ENCODE peak calls at places on chromosomes 3 and 15, in four cellular contexts. Q is fibroblast of lung, Z is kidney, I is mucosa of descending colon. U is an unnamed sample.

GRCh38 chr3:172542999-172543398 is 19.8 kb upstream of the TNFSF10 start:
- DNase-seq in I (no peak), Q (peak), Z (no peak), U (no peak)

GRCh38 chr15:79897380-79897678 is 515 bp upstream of the MTHFS start:
- DNase-seq in Z (no peak), I (no peak), Q (no peak), U (no peak)

GRCh38 chr3:137409584-137409983 is 354.5 kb upstream of the SOX14 start:
- DNase-seq in I (no peak), Z (no peak), Q (no peak), U (no peak)

GRCh38 chr3:64074091-64074490 is 50.8 kb upstream of the PSMD6 start:
- DNase-seq in Z (no peak), Q (no peak), I (no peak), U (no peak)

GRCh38 chr3:136995652-136996051 is 37.9 kb downstream of the IL20RB start:
- DNase-seq in Z (no peak), Q (no peak), I (no peak), U (no peak)

GRCh38 chr3:147200545-147200944 is 205.8 kb downstream of the ZIC4 start:
- DNase-seq in Q (peak), I (no peak), Z (no peak), U (no peak)

GRCh38 chr3:22960326-22960984 is 242.7 kb upstream of the UBE2E2 start:
- DNase-seq in I (no peak), Q (peak), Z (no peak), U (peak)

GRCh38 chr3:71684752-71685151 is 40.5 kb downstream of the EIF4E3 start:
- DNase-seq in Q (peak), Z (peak), I (no peak), U (no peak)

GRCh38 chr3:185824051-185824466 is 783 bp downstream of the IGF2BP2 start:
- DNase-seq in Z (peak), I (peak), Q (no peak), U (peak)

GRCh38 chr3:131233900-131234667 is 147.5 kb upstream of the NUDT16 start:
- DNase-seq in Z (no peak), I (no peak), Q (no peak), U (no peak)

DNA sequence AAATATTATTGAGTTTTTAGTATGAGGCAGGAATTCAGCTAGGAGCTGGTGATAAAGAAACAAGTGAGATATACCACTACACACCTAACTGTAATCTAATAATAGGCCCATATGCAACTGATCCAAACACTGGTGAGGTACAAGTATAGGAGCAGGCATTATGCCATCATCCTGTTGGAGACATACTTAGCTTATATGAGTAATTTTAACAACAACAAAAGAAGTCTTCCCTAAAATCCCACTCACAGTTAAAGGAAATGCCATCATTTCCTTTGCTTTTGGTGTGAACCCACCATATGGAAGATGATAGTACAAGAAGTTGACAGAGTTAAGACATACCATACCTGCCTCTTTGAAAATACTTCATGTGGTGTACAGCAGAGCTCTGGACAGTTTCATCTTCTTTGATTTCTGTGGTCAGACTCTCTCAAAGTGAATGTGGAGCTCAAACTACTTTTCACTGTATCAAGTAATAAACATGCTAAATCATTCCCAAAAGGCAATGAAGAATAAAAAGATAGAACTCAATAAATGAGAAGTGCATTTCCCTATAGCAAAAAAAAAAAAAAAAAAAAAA is 85.5 kb downstream of the CD200R1L start:
- DNase-seq in Z (no peak), I (no peak), Q (peak), U (no peak)
- TF ChIP-seq CTCF in Z (no peak), I (no peak), Q (no peak), U (no peak)

GRCh38 chr3:135514064-135514455 is 451.5 kb upstream of the PPP2R3A start:
- DNase-seq in I (no peak), Z (no peak), Q (no peak), U (no peak)

GRCh38 chr3:135513106-135514063 is 452.1 kb upstream of the PPP2R3A start:
- DNase-seq in Z (no peak), I (no peak), Q (peak), U (no peak)

DNA sequence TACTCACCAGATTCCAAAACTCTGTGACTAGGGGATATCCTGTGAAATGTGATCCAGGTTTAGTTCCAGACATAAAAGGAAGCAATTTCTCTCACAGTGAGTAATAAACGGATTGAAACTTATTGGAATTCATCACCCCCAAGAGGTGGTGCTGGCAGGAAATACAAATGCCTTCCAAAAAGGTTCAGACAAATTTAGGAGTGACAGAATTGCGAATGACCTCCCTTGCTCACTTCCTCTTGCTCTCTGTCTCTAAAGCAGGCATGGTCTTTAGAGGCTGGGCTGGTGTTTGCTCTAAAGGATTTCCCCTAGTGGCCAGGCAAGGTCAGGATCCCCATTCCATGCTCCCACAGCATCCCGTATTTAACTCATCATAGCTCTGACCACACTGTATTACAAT is 449.4 kb upstream of the PPP2R3A start:
- DNase-seq in Q (peak), I (no peak), Z (no peak), U (no peak)
- TF ChIP-seq CTCF in Q (peak), I (no peak), Z (no peak), U (peak)

GRCh38 chr3:150179330-150179729 is 208.6 kb upstream of the PFN2 start:
- DNase-seq in Q (no peak), Z (no peak), I (no peak), U (no peak)

GRCh38 chr3:150183619-150184425 is 213.1 kb upstream of the PFN2 start:
- DNase-seq in I (peak), Q (peak), Z (peak), U (peak)

GRCh38 chr3:150180349-150180748 is 209.7 kb upstream of the PFN2 start:
- DNase-seq in Q (peak), I (no peak), Z (no peak), U (no peak)

GRCh38 chr3:150184426-150185071 is 213.9 kb upstream of the PFN2 start:
- DNase-seq in Z (no peak), I (no peak), Q (peak), U (no peak)
- TF ChIP-seq CTCF in Z (no peak), I (no peak), Q (no peak), U (no peak)

GRCh38 chr3:121477589-121477988 is 68.2 kb downstream of the POLQ start:
- DNase-seq in Z (no peak), Q (peak), I (no peak), U (no peak)

GRCh38 chr3:121467085-121467484 is 78.7 kb downstream of the POLQ start:
- DNase-seq in Z (no peak), Q (no peak), I (no peak), U (no peak)

DNA sequence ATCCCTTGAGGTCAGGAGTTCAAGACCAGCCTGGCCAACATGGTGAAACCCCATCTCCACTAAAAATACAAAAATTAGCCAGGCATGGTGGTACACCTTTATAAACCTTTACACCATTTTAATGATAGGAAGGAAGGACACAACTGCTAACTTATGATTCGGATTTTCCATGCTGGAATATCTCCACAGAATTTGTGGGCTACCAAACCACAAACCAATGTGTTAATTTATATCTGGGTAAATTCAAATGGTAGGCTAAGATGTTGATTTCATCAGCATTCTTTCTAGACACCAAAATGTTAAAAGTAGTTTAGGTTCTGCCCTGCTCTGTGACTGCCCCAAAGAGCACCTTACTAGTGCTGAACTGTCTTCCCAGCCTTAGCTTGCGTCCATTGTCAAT is 72.8 kb downstream of the POLQ start:
- DNase-seq in I (no peak), Z (no peak), Q (peak), U (no peak)
- TF ChIP-seq CTCF in I (no peak), Z (no peak), Q (no peak), U (no peak)

DNA sequence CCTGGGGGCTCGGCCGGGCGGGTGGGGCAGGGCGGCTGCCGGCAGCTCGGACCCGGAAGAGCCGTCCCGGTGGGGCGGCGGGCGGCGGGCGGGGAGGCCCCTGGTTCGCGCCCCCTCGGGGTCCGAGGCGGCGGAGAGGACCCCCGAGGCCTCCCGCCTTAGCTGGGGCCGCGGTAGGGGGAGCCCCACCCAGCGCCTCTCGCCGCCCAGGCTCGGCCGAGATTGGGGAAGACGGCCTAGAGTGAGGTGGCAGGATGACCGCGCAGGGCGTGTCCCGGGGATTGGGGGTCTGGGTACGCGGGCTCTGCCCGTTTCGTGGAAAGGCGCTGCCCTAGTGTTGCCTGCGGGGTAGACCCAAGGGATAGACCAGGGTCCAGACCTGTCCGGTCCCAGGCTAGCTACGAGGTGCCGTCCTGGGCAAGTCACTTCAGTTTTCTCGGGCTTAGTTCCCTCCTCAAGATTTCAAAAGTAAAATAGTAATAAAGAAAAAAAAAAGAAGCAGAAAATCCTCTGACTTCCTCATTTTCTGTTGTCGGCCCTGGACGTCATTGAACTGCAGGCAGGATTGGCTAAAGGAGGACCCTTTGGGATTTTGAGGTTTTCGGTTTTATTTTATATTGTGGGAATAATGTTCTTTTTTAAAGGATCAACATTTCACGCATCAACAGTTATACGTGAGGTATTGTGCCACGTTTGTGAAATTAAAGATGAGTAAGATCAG is 580 bp downstream of the IQGAP1 start:
- DNase-seq in Z (peak), I (peak), Q (peak), U (peak)
- TF ChIP-seq CTCF in Z (no peak), I (no peak), Q (no peak), U (no peak)

GRCh38 chr15:40354408-40355171 is 3.4 kb upstream of the DISP2 start:
- DNase-seq in I (no peak), Z (no peak), Q (peak), U (peak)
- TF ChIP-seq CTCF in I (no peak), Z (peak), Q (peak), U (peak)

GRCh38 chr3:14602006-14602803 is 49.4 kb upstream of the CCDC174 start:
- DNase-seq in Q (no peak), Z (no peak), I (no peak), U (peak)
- TF ChIP-seq CTCF in Q (no peak), Z (no peak), I (no peak), U (peak)

GRCh38 chr15:25136119-25136518 is 181.3 kb downstream of the SNRPN start:
- DNase-seq in I (no peak), Q (no peak), Z (no peak), U (peak)
- TF ChIP-seq CTCF in I (no peak), Q (peak), Z (peak), U (peak)

GRCh38 chr15:38540516-38540915 is 24.1 kb downstream of the RASGRP1 start:
- DNase-seq in Z (no peak), Q (no peak), I (no peak), U (no peak)

GRCh38 chr15:38541046-38541445 is 23.6 kb downstream of the RASGRP1 start:
- DNase-seq in I (no peak), Z (no peak), Q (no peak), U (no peak)

GRCh38 chr15:38547255-38547997 is 17.2 kb downstream of the RASGRP1 start:
- DNase-seq in Q (peak), Z (no peak), I (no peak), U (no peak)

GRCh38 chr15:38549222-38549621 is 15.4 kb downstream of the RASGRP1 start:
- DNase-seq in Z (no peak), I (no peak), Q (peak), U (no peak)

GRCh38 chr15:38545179-38545578 is 19.4 kb downstream of the RASGRP1 start:
- DNase-seq in Q (peak), Z (no peak), I (no peak), U (no peak)
- TF ChIP-seq CTCF in Q (no peak), Z (no peak), I (no peak), U (no peak)

GRCh38 chr15:88144921-88145320 is 111.6 kb downstream of the NTRK3 start:
- DNase-seq in Q (peak), Z (no peak), I (no peak), U (no peak)
- TF ChIP-seq CTCF in Q (no peak), Z (no peak), I (no peak), U (no peak)